ENCODE peak calls at places on chromosomes 7 and 10, in seven cellular contexts. One of them, this sample, is unnamed.
A peak's percentile ranks its signal among the peaks of the same experiment; 100 is the strongest.

GRCh38 chr7:2927592-2927991 is 83.5 kb upstream of the GNA12 start:
- DNase-seq in psoas muscle: no peak
- DNase-seq in mucosa of descending colon: no peak
- DNase-seq in cardiac muscle cell: no peak
- DNase-seq in heart right ventricle: no peak
- DNase-seq in CD8-positive, alpha-beta T cell: no peak
- DNase-seq in CD8-positive, alpha-beta memory T cell: no peak
- DNase-seq in this sample: no peak

GRCh38 chr10:85851300-85851699 is 515.3 kb downstream of the GRID1 start:
- DNase-seq in psoas muscle: no peak
- DNase-seq in mucosa of descending colon: no peak
- DNase-seq in cardiac muscle cell: peak; percentile 19
- DNase-seq in heart right ventricle: no peak
- DNase-seq in CD8-positive, alpha-beta T cell: no peak
- DNase-seq in CD8-positive, alpha-beta memory T cell: no peak
- DNase-seq in this sample: no peak

GRCh38 chr7:140676303-140676702 is 3.6 kb downstream of the ADCK2 start:
- DNase-seq in psoas muscle: no peak
- DNase-seq in mucosa of descending colon: no peak
- DNase-seq in cardiac muscle cell: no peak
- DNase-seq in heart right ventricle: no peak
- DNase-seq in CD8-positive, alpha-beta T cell: no peak
- DNase-seq in CD8-positive, alpha-beta memory T cell: no peak
- DNase-seq in this sample: no peak

GRCh38 chr10:6699336-6699735 is 119.3 kb upstream of the PRKCQ start:
- DNase-seq in psoas muscle: no peak
- DNase-seq in mucosa of descending colon: no peak
- DNase-seq in cardiac muscle cell: no peak
- DNase-seq in heart right ventricle: no peak
- DNase-seq in CD8-positive, alpha-beta T cell: no peak
- DNase-seq in CD8-positive, alpha-beta memory T cell: no peak
- DNase-seq in this sample: no peak

GRCh38 chr7:26549281-26549943 is 257.8 kb downstream of the SNX10 start:
- DNase-seq in psoas muscle: no peak
- DNase-seq in mucosa of descending colon: no peak
- DNase-seq in cardiac muscle cell: no peak
- DNase-seq in heart right ventricle: no peak
- DNase-seq in CD8-positive, alpha-beta T cell: no peak
- DNase-seq in CD8-positive, alpha-beta memory T cell: no peak
- DNase-seq in this sample: no peak

GRCh38 chr7:30800785-30801252 is 29.6 kb downstream of the MINDY4 start:
- DNase-seq in psoas muscle: no peak
- DNase-seq in mucosa of descending colon: peak; percentile 73
- DNase-seq in cardiac muscle cell: peak; percentile 88
- DNase-seq in heart right ventricle: no peak
- DNase-seq in CD8-positive, alpha-beta T cell: peak; percentile 29
- DNase-seq in CD8-positive, alpha-beta memory T cell: no peak
- DNase-seq in this sample: peak; percentile 61

GRCh38 chr10:5666324-5667220 is at the start of gene ASB13:
- DNase-seq in psoas muscle: peak; percentile 87
- DNase-seq in mucosa of descending colon: peak; percentile 86
- DNase-seq in cardiac muscle cell: peak; percentile 54
- DNase-seq in heart right ventricle: peak; percentile 84
- DNase-seq in CD8-positive, alpha-beta T cell: peak; percentile 32
- DNase-seq in CD8-positive, alpha-beta memory T cell: no peak
- DNase-seq in this sample: peak; percentile 79

GRCh38 chr7:538764-539685 is 19.4 kb upstream of the PDGFA start:
- DNase-seq in psoas muscle: no peak
- DNase-seq in mucosa of descending colon: peak; percentile 65
- DNase-seq in cardiac muscle cell: no peak
- DNase-seq in heart right ventricle: peak; percentile 5
- DNase-seq in CD8-positive, alpha-beta T cell: no peak
- DNase-seq in CD8-positive, alpha-beta memory T cell: no peak
- DNase-seq in this sample: no peak

GRCh38 chr7:107850671-107851070 is 40.3 kb upstream of the DLD start:
- DNase-seq in psoas muscle: no peak
- DNase-seq in mucosa of descending colon: peak; percentile 64
- DNase-seq in cardiac muscle cell: peak; percentile 9
- DNase-seq in heart right ventricle: no peak
- DNase-seq in CD8-positive, alpha-beta T cell: no peak
- DNase-seq in CD8-positive, alpha-beta memory T cell: no peak
- DNase-seq in this sample: no peak

GRCh38 chr7:151315038-151315655 is 26.5 kb upstream of the NUB1 start:
- DNase-seq in psoas muscle: no peak
- DNase-seq in mucosa of descending colon: peak; percentile 91
- DNase-seq in cardiac muscle cell: peak; percentile 76
- DNase-seq in heart right ventricle: no peak
- DNase-seq in CD8-positive, alpha-beta T cell: peak; percentile 85
- DNase-seq in CD8-positive, alpha-beta memory T cell: peak; percentile 63
- DNase-seq in this sample: peak; percentile 73

GRCh38 chr10:97810476-97810875 is 38.7 kb upstream of the SFRP5 start:
- DNase-seq in psoas muscle: no peak
- DNase-seq in mucosa of descending colon: no peak
- DNase-seq in cardiac muscle cell: no peak
- DNase-seq in heart right ventricle: no peak
- DNase-seq in CD8-positive, alpha-beta T cell: no peak
- DNase-seq in CD8-positive, alpha-beta memory T cell: no peak
- DNase-seq in this sample: no peak

GRCh38 chr7:5494683-5495561 is 71.3 kb upstream of the TNRC18 start:
- DNase-seq in psoas muscle: peak; percentile 87
- DNase-seq in mucosa of descending colon: peak; percentile 80
- DNase-seq in cardiac muscle cell: peak; percentile 82
- DNase-seq in heart right ventricle: peak; percentile 81
- DNase-seq in CD8-positive, alpha-beta T cell: peak; percentile 82
- DNase-seq in CD8-positive, alpha-beta memory T cell: peak; percentile 67
- DNase-seq in this sample: peak; percentile 85

GRCh38 chr10:17622061-17622460 is 4.9 kb upstream of the HACD1 start:
- DNase-seq in psoas muscle: no peak
- DNase-seq in mucosa of descending colon: no peak
- DNase-seq in cardiac muscle cell: no peak
- DNase-seq in heart right ventricle: no peak
- DNase-seq in CD8-positive, alpha-beta T cell: no peak
- DNase-seq in CD8-positive, alpha-beta memory T cell: no peak
- DNase-seq in this sample: no peak

GRCh38 chr10:118767297-118768040 is 12.7 kb upstream of the CACUL1 start:
- DNase-seq in psoas muscle: no peak
- DNase-seq in mucosa of descending colon: no peak
- DNase-seq in cardiac muscle cell: no peak
- DNase-seq in heart right ventricle: no peak
- DNase-seq in CD8-positive, alpha-beta T cell: no peak
- DNase-seq in CD8-positive, alpha-beta memory T cell: no peak
- DNase-seq in this sample: peak; percentile 19

GRCh38 chr7:37275086-37275485 is 173.6 kb downstream of the ELMO1 start:
- DNase-seq in psoas muscle: no peak
- DNase-seq in mucosa of descending colon: no peak
- DNase-seq in cardiac muscle cell: no peak
- DNase-seq in heart right ventricle: no peak
- DNase-seq in CD8-positive, alpha-beta T cell: no peak
- DNase-seq in CD8-positive, alpha-beta memory T cell: no peak
- DNase-seq in this sample: no peak

GRCh38 chr10:13001041-13001886 is at the start of gene CCDC3:
- DNase-seq in psoas muscle: no peak
- DNase-seq in mucosa of descending colon: peak; percentile 11
- DNase-seq in cardiac muscle cell: peak; percentile 12
- DNase-seq in heart right ventricle: peak; percentile 31
- DNase-seq in CD8-positive, alpha-beta T cell: no peak
- DNase-seq in CD8-positive, alpha-beta memory T cell: no peak
- DNase-seq in this sample: peak; percentile 47

GRCh38 chr10:98172495-98172894 is 38.0 kb downstream of the R3HCC1L start:
- DNase-seq in psoas muscle: no peak
- DNase-seq in mucosa of descending colon: no peak
- DNase-seq in cardiac muscle cell: no peak
- DNase-seq in heart right ventricle: no peak
- DNase-seq in CD8-positive, alpha-beta T cell: no peak
- DNase-seq in CD8-positive, alpha-beta memory T cell: no peak
- DNase-seq in this sample: no peak

GRCh38 chr10:53898532-53898931 is 902.5 kb downstream of the PCDH15 start:
- DNase-seq in psoas muscle: no peak
- DNase-seq in mucosa of descending colon: no peak
- DNase-seq in cardiac muscle cell: no peak
- DNase-seq in heart right ventricle: no peak
- DNase-seq in CD8-positive, alpha-beta T cell: no peak
- DNase-seq in CD8-positive, alpha-beta memory T cell: no peak
- DNase-seq in this sample: no peak

GRCh38 chr10:43193496-43194080 is 55.3 kb downstream of the CSGALNACT2 start:
- DNase-seq in psoas muscle: peak; percentile 42
- DNase-seq in mucosa of descending colon: no peak
- DNase-seq in cardiac muscle cell: no peak
- DNase-seq in heart right ventricle: no peak
- DNase-seq in CD8-positive, alpha-beta T cell: no peak
- DNase-seq in CD8-positive, alpha-beta memory T cell: no peak
- DNase-seq in this sample: no peak

GRCh38 chr10:129779126-129779525 is 184.9 kb downstream of the EBF3 start:
- DNase-seq in psoas muscle: no peak
- DNase-seq in mucosa of descending colon: no peak
- DNase-seq in cardiac muscle cell: no peak
- DNase-seq in heart right ventricle: no peak
- DNase-seq in CD8-positive, alpha-beta T cell: no peak
- DNase-seq in CD8-positive, alpha-beta memory T cell: no peak
- DNase-seq in this sample: no peak

GRCh38 chr7:148662646-148663045 is 36.1 kb upstream of the CUL1 start:
- DNase-seq in psoas muscle: no peak
- DNase-seq in mucosa of descending colon: no peak
- DNase-seq in cardiac muscle cell: peak; percentile 33
- DNase-seq in heart right ventricle: no peak
- DNase-seq in CD8-positive, alpha-beta T cell: no peak
- DNase-seq in CD8-positive, alpha-beta memory T cell: no peak
- DNase-seq in this sample: no peak

GRCh38 chr10:14698487-14699170 is 76.1 kb downstream of the FAM107B start:
- DNase-seq in psoas muscle: no peak
- DNase-seq in mucosa of descending colon: no peak
- DNase-seq in cardiac muscle cell: peak; percentile 68
- DNase-seq in heart right ventricle: no peak
- DNase-seq in CD8-positive, alpha-beta T cell: no peak
- DNase-seq in CD8-positive, alpha-beta memory T cell: no peak
- DNase-seq in this sample: peak; percentile 14

GRCh38 chr10:113183543-113183942 is 233.5 kb downstream of the TCF7L2 start:
- DNase-seq in psoas muscle: no peak
- DNase-seq in mucosa of descending colon: no peak
- DNase-seq in cardiac muscle cell: no peak
- DNase-seq in heart right ventricle: no peak
- DNase-seq in CD8-positive, alpha-beta T cell: no peak
- DNase-seq in CD8-positive, alpha-beta memory T cell: no peak
- DNase-seq in this sample: no peak

GRCh38 chr7:12785473-12785872 is 98.0 kb downstream of the ARL4A start:
- DNase-seq in psoas muscle: no peak
- DNase-seq in mucosa of descending colon: no peak
- DNase-seq in cardiac muscle cell: no peak
- DNase-seq in heart right ventricle: no peak
- DNase-seq in CD8-positive, alpha-beta T cell: no peak
- DNase-seq in CD8-positive, alpha-beta memory T cell: no peak
- DNase-seq in this sample: no peak

GRCh38 chr10:103415581-103415980 is 19.2 kb downstream of the PDCD11 start:
- DNase-seq in psoas muscle: no peak
- DNase-seq in mucosa of descending colon: no peak
- DNase-seq in cardiac muscle cell: no peak
- DNase-seq in heart right ventricle: no peak
- DNase-seq in CD8-positive, alpha-beta T cell: no peak
- DNase-seq in CD8-positive, alpha-beta memory T cell: no peak
- DNase-seq in this sample: no peak

GRCh38 chr10:27695088-27695487 is 50.5 kb downstream of the MKX start:
- DNase-seq in psoas muscle: no peak
- DNase-seq in mucosa of descending colon: no peak
- DNase-seq in cardiac muscle cell: no peak
- DNase-seq in heart right ventricle: no peak
- DNase-seq in CD8-positive, alpha-beta T cell: no peak
- DNase-seq in CD8-positive, alpha-beta memory T cell: no peak
- DNase-seq in this sample: no peak
- H3K4me1 ChIP-seq in psoas muscle: no peaks in the 10 kb centered on the region
- H3K4me1 ChIP-seq in mucosa of descending colon: no peaks in the 10 kb centered on the region
- H3K4me1 ChIP-seq in cardiac muscle cell: no peaks in the 10 kb centered on the region
- H3K4me1 ChIP-seq in heart right ventricle: peaks cover 8% of the 10 kb centered on the region
- H3K4me1 ChIP-seq in CD8-positive, alpha-beta T cell: no peaks in the 10 kb centered on the region
- H3K4me1 ChIP-seq in CD8-positive, alpha-beta memory T cell: no peaks in the 10 kb centered on the region
- H3K4me1 ChIP-seq in this sample: no peaks in the 10 kb centered on the region

GRCh38 chr7:55150709-55151108 is 131.9 kb downstream of the EGFR start:
- DNase-seq in psoas muscle: peak; percentile 80
- DNase-seq in mucosa of descending colon: no peak
- DNase-seq in cardiac muscle cell: no peak
- DNase-seq in heart right ventricle: no peak
- DNase-seq in CD8-positive, alpha-beta T cell: no peak
- DNase-seq in CD8-positive, alpha-beta memory T cell: no peak
- DNase-seq in this sample: no peak
- H3K36me3 ChIP-seq in psoas muscle: no peaks in the 10 kb centered on the region
- H3K36me3 ChIP-seq in mucosa of descending colon: no peaks in the 10 kb centered on the region
- H3K36me3 ChIP-seq in cardiac muscle cell: no peaks in the 10 kb centered on the region
- H3K36me3 ChIP-seq in heart right ventricle: peaks cover 8% of the 10 kb centered on the region
- H3K36me3 ChIP-seq in CD8-positive, alpha-beta T cell: no peaks in the 10 kb centered on the region
- H3K36me3 ChIP-seq in CD8-positive, alpha-beta memory T cell: no peaks in the 10 kb centered on the region
- H3K36me3 ChIP-seq in this sample: peaks cover 93% of the 10 kb centered on the region

GRCh38 chr10:24467605-24468004 is 256.1 kb downstream of the ARHGAP21 start:
- DNase-seq in psoas muscle: no peak
- DNase-seq in mucosa of descending colon: no peak
- DNase-seq in cardiac muscle cell: no peak
- DNase-seq in heart right ventricle: no peak
- DNase-seq in CD8-positive, alpha-beta T cell: no peak
- DNase-seq in CD8-positive, alpha-beta memory T cell: no peak
- DNase-seq in this sample: no peak
- H3K4me1 ChIP-seq in psoas muscle: peaks cover 48% of the 10 kb centered on the region
- H3K4me1 ChIP-seq in mucosa of descending colon: peaks cover 36% of the 10 kb centered on the region
- H3K4me1 ChIP-seq in cardiac muscle cell: peaks cover 15% of the 10 kb centered on the region
- H3K4me1 ChIP-seq in heart right ventricle: peaks cover 49% of the 10 kb centered on the region
- H3K4me1 ChIP-seq in CD8-positive, alpha-beta T cell: no peaks in the 10 kb centered on the region
- H3K4me1 ChIP-seq in CD8-positive, alpha-beta memory T cell: no peaks in the 10 kb centered on the region
- H3K4me1 ChIP-seq in this sample: no peaks in the 10 kb centered on the region

GRCh38 chr7:102393467-102393866 is 2.7 kb upstream of the PRKRIP1 start:
- DNase-seq in psoas muscle: no peak
- DNase-seq in mucosa of descending colon: no peak
- DNase-seq in cardiac muscle cell: no peak
- DNase-seq in heart right ventricle: no peak
- DNase-seq in CD8-positive, alpha-beta T cell: no peak
- DNase-seq in CD8-positive, alpha-beta memory T cell: no peak
- DNase-seq in this sample: no peak

GRCh38 chr7:102395958-102396709 is at the start of gene PRKRIP1:
- DNase-seq in psoas muscle: peak; percentile 89
- DNase-seq in mucosa of descending colon: peak; percentile 93
- DNase-seq in cardiac muscle cell: peak; percentile 93
- DNase-seq in heart right ventricle: peak; percentile 73
- DNase-seq in CD8-positive, alpha-beta T cell: peak; percentile 78
- DNase-seq in CD8-positive, alpha-beta memory T cell: peak; percentile 79
- DNase-seq in this sample: peak; percentile 87

GRCh38 chr7:102395620-102395957 is 574 bp upstream of the PRKRIP1 start:
- DNase-seq in psoas muscle: no peak
- DNase-seq in mucosa of descending colon: no peak
- DNase-seq in cardiac muscle cell: peak; percentile 22
- DNase-seq in heart right ventricle: no peak
- DNase-seq in CD8-positive, alpha-beta T cell: no peak
- DNase-seq in CD8-positive, alpha-beta memory T cell: no peak
- DNase-seq in this sample: no peak

GRCh38 chr7:102398543-102398942 is 2.4 kb downstream of the PRKRIP1 start:
- DNase-seq in psoas muscle: no peak
- DNase-seq in mucosa of descending colon: no peak
- DNase-seq in cardiac muscle cell: no peak
- DNase-seq in heart right ventricle: no peak
- DNase-seq in CD8-positive, alpha-beta T cell: no peak
- DNase-seq in CD8-positive, alpha-beta memory T cell: no peak
- DNase-seq in this sample: no peak

DNA sequence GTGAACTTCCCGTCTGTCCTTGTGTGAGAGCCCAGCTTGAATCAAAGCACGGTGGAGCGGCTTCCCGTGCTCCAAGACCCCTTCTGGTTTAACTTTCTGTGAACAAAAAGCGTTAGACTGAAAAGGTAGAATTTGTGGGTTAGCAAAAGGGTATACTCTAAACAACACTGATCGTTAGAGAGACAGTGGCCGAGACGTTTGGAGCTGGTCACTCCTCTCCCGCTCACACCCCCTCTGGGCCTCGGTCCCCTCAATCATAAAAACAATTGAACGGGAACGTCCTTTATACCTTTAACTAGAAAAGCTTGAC is 502 bp downstream of the PRKRIP1 start:
- DNase-seq in psoas muscle: no peak
- DNase-seq in mucosa of descending colon: no peak
- DNase-seq in cardiac muscle cell: no peak
- DNase-seq in heart right ventricle: no peak
- DNase-seq in CD8-positive, alpha-beta T cell: no peak
- DNase-seq in CD8-positive, alpha-beta memory T cell: no peak
- DNase-seq in this sample: no peak
- H3K36me3 ChIP-seq in psoas muscle: no peaks in the 10 kb centered on the region
- H3K36me3 ChIP-seq in mucosa of descending colon: peaks cover 9% of the 10 kb centered on the region
- H3K36me3 ChIP-seq in cardiac muscle cell: peaks cover 30% of the 10 kb centered on the region
- H3K36me3 ChIP-seq in heart right ventricle: peaks cover 21% of the 10 kb centered on the region
- H3K36me3 ChIP-seq in CD8-positive, alpha-beta T cell: peaks cover 21% of the 10 kb centered on the region
- H3K36me3 ChIP-seq in CD8-positive, alpha-beta memory T cell: peaks cover 10% of the 10 kb centered on the region
- H3K36me3 ChIP-seq in this sample: peaks cover 37% of the 10 kb centered on the region

This sample was measured in BE2C.